ENCODE peak calls at places on chromosomes 3 and 15, in four cellular contexts. One of them, this sample, is unnamed. For H3K4me1, the result is how much of the 10 kb centered on the place peaks cover.

GRCh38 chr3:108548304-108548703 is 37.9 kb upstream of the MYH15 start:
- DNase-seq in stomach: no peak
- DNase-seq in IMR-90: peak
- DNase-seq in ovary: no peak
- DNase-seq in this sample: no peak

GRCh38 chr3:167886690-167887089 is 151.2 kb downstream of the SERPINI1 start:
- DNase-seq in stomach: no peak
- DNase-seq in IMR-90: no peak
- DNase-seq in ovary: no peak
- DNase-seq in this sample: no peak

GRCh38 chr3:117035785-117036184 is 326.2 kb downstream of the TUSC7 start:
- DNase-seq in stomach: no peak
- DNase-seq in IMR-90: peak
- DNase-seq in ovary: no peak
- DNase-seq in this sample: no peak

GRCh38 chr3:152304160-152304559 is 35.4 kb downstream of the MBNL1 start:
- DNase-seq in stomach: no peak
- DNase-seq in IMR-90: no peak
- DNase-seq in ovary: no peak
- DNase-seq in this sample: no peak

GRCh38 chr15:52537459-52537858 is 8.8 kb upstream of the MYO5A start:
- DNase-seq in stomach: no peak
- DNase-seq in IMR-90: no peak
- DNase-seq in ovary: no peak
- DNase-seq in this sample: no peak

GRCh38 chr15:79167776-79168175 is 77.2 kb upstream of the RASGRF1 start:
- DNase-seq in stomach: no peak
- DNase-seq in IMR-90: no peak
- DNase-seq in ovary: no peak
- DNase-seq in this sample: no peak

GRCh38 chr3:81198766-81199165 is 562.7 kb downstream of the GBE1 start:
- DNase-seq in stomach: no peak
- DNase-seq in IMR-90: no peak
- DNase-seq in ovary: no peak
- DNase-seq in this sample: no peak

GRCh38 chr15:50143255-50143860 is 24.3 kb upstream of the ATP8B4 start:
- DNase-seq in stomach: no peak
- DNase-seq in IMR-90: no peak
- DNase-seq in ovary: no peak
- DNase-seq in this sample: no peak

GRCh38 chr3:32336123-32336518 is 55.5 kb upstream of the CMTM7 start:
- DNase-seq in stomach: no peak
- DNase-seq in IMR-90: no peak
- DNase-seq in ovary: no peak
- DNase-seq in this sample: no peak

GRCh38 chr3:63961891-63962290 is 49.7 kb upstream of the SCAANT1 start:
- DNase-seq in stomach: no peak
- DNase-seq in IMR-90: peak
- DNase-seq in ovary: no peak
- DNase-seq in this sample: no peak

GRCh38 chr15:48437178-48437577 is 105.9 kb downstream of the DUT start:
- DNase-seq in stomach: no peak
- DNase-seq in IMR-90: peak
- DNase-seq in ovary: no peak
- DNase-seq in this sample: no peak

GRCh38 chr3:194849166-194849875 is 163.6 kb downstream of the FAM43A start:
- DNase-seq in stomach: no peak
- DNase-seq in IMR-90: no peak
- DNase-seq in ovary: no peak
- DNase-seq in this sample: no peak

GRCh38 chr3:67028385-67028784 is 30.3 kb downstream of the KBTBD8 start:
- DNase-seq in stomach: no peak
- DNase-seq in IMR-90: no peak
- DNase-seq in ovary: no peak
- DNase-seq in this sample: no peak

GRCh38 chr15:90232941-90233700 is 620 bp downstream of the CIB1 start:
- DNase-seq in stomach: peak
- DNase-seq in IMR-90: peak
- DNase-seq in ovary: no peak
- DNase-seq in this sample: peak

GRCh38 chr3:167102071-167102470 is 278.0 kb downstream of the ZBBX start:
- DNase-seq in stomach: no peak
- DNase-seq in IMR-90: no peak
- DNase-seq in ovary: no peak
- DNase-seq in this sample: no peak

GRCh38 chr3:157091096-157091833 is 68.7 kb downstream of the CCNL1 start:
- DNase-seq in stomach: no peak
- DNase-seq in IMR-90: no peak
- DNase-seq in ovary: no peak
- DNase-seq in this sample: no peak

GRCh38 chr3:20047341-20047779 is 7.1 kb downstream of the KAT2B start:
- DNase-seq in stomach: no peak
- DNase-seq in IMR-90: no peak
- DNase-seq in ovary: no peak
- DNase-seq in this sample: no peak

GRCh38 chr3:14540821-14541385 is 761 bp upstream of the GRIP2 start:
- DNase-seq in stomach: no peak
- DNase-seq in IMR-90: no peak
- DNase-seq in ovary: no peak
- DNase-seq in this sample: no peak

GRCh38 chr3:49255686-49256085 is 21.3 kb downstream of the C3orf62 start:
- DNase-seq in stomach: no peak
- DNase-seq in IMR-90: no peak
- DNase-seq in ovary: no peak
- DNase-seq in this sample: no peak

GRCh38 chr3:195227871-195228270 is 43.1 kb downstream of the XXYLT1 start:
- DNase-seq in stomach: peak
- DNase-seq in IMR-90: no peak
- DNase-seq in ovary: peak
- DNase-seq in this sample: no peak

GRCh38 chr15:64731012-64731806 is 44.2 kb downstream of the RBPMS2 start:
- DNase-seq in stomach: peak
- DNase-seq in IMR-90: peak
- DNase-seq in ovary: peak
- DNase-seq in this sample: peak

GRCh38 chr3:15050405-15051092 is 14.6 kb downstream of the MRPS25 start:
- DNase-seq in stomach: no peak
- DNase-seq in IMR-90: no peak
- DNase-seq in ovary: no peak
- DNase-seq in this sample: no peak

GRCh38 chr3:53219897-53220483 is 35.8 kb downstream of the TKT start:
- DNase-seq in stomach: peak
- DNase-seq in IMR-90: peak
- DNase-seq in ovary: peak
- DNase-seq in this sample: peak

GRCh38 chr3:17442332-17443049 is 299.9 kb downstream of the TBC1D5 start:
- DNase-seq in stomach: no peak
- DNase-seq in IMR-90: peak
- DNase-seq in ovary: no peak
- DNase-seq in this sample: no peak

GRCh38 chr3:113825090-113825489 is 13.5 kb upstream of the GRAMD1C start:
- DNase-seq in stomach: no peak
- DNase-seq in IMR-90: peak
- DNase-seq in ovary: no peak
- DNase-seq in this sample: no peak

GRCh38 chr3:175075269-175075668 is 216.1 kb downstream of the NAALADL2 start:
- DNase-seq in stomach: no peak
- DNase-seq in IMR-90: peak
- DNase-seq in ovary: no peak
- DNase-seq in this sample: no peak

GRCh38 chr3:8501388-8502131 is at the start of gene LMCD1:
- DNase-seq in stomach: peak
- DNase-seq in IMR-90: peak
- DNase-seq in ovary: peak
- DNase-seq in this sample: peak

GRCh38 chr3:8497582-8497981 is 4.0 kb upstream of the LMCD1 start:
- DNase-seq in stomach: no peak
- DNase-seq in IMR-90: peak
- DNase-seq in ovary: no peak
- DNase-seq in this sample: no peak

GRCh38 chr3:8500208-8500961 is 1.2 kb upstream of the LMCD1 start:
- DNase-seq in stomach: peak
- DNase-seq in IMR-90: peak
- DNase-seq in ovary: no peak
- DNase-seq in this sample: no peak

GRCh38 chr3:8500966-8501365 is 657 bp upstream of the LMCD1 start:
- DNase-seq in stomach: no peak
- DNase-seq in IMR-90: no peak
- DNase-seq in ovary: no peak
- DNase-seq in this sample: no peak

DNA sequence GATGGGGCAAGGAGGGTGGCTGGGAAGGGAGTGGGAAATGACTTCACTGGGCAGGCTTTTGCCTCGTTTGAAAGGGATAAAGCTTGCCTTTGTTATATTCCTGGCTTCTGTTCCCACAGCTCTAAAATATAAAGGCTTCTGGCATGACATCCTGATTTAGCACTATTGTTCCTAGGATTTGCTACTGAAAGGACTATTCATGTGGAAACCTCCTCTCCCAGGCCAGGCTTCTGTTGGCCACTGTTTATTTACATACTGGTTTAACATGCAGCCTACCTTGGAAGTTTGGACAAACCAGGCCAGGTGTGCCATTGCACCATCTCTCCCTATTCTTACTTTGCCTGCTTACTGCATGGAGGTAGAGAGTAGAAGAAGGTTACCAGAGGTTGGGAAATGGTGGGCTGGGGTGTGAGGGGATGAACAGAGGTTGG is 2.4 kb upstream of the LMCD1 start:
- DNase-seq in stomach: peak
- DNase-seq in IMR-90: no peak
- DNase-seq in ovary: no peak
- DNase-seq in this sample: no peak
- H3K4me1 ChIP-seq in stomach: under half
- H3K4me1 ChIP-seq in IMR-90: under half
- H3K4me1 ChIP-seq in ovary: under half
- H3K4me1 ChIP-seq in this sample: half or more

DNA sequence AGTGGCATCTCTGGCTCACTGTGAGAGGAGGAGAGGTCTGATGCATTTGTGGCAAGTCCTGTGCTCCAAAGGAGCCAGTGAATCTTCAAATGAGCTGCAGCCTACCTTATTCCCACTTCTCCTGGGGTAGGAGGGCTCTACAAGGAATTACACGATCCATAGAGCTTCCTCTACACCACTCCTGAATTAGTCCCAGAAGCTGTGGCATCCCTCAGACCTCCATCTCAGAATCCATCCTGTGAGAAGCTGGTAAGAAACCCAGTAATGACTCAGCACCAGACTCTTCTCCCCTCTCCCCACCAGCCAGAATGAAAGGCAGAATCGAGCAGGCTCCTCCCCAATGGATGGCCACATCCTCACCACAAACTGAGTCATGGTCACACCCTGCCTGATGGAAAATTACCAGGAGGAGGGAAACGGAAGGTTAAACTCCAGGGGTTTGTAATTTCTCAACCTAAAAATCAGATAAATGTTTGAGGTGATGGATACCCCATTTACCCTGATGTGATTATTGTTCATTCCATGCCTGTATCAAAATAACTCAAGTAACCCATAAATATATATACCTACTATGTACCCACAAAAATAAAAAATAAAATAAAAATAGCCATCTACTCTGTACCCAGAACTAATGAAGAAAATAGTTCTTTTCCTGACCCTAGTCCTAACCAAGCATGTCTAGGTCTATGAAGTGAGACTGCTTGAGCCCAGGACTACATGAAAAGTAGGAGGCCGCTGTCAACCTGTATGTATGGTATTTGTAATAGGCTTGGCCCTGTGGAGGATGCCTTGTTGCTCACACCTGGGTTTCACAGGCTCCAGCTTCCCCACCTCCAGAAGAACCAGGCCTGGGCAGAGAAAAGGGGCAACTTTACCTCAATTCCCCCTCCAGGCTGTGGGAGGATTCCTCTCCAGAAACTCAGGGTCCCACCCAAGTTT is 6.6 kb upstream of the PKM start:
- DNase-seq in stomach: peak
- DNase-seq in IMR-90: peak
- DNase-seq in ovary: no peak
- DNase-seq in this sample: no peak
- TF ChIP-seq POLR2A in stomach: no peak
- TF ChIP-seq POLR2A in IMR-90: peak
- TF ChIP-seq POLR2A in ovary: no peak
- TF ChIP-seq POLR2A in this sample: no peak

DNA sequence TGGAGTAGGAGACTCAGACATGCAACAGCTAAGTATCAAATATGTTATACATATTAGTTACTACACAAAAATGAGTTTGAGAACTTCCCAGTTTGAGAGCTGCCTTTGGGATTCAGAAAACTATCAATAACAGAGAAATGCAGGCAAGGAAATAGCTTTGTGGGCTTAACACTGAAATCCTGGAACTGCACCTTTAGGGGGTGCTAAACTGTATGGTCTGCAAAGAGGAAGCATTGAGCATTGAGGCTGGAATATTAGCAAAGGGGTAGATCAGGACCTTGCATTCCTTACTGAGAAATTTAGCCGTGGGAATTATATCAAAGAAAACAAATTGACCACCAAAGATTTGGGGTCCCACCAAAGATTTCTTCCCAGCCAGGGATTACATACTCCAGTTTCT is 580.0 kb downstream of the ZNF385D start:
- DNase-seq in stomach: no peak
- DNase-seq in IMR-90: no peak
- DNase-seq in ovary: no peak
- DNase-seq in this sample: no peak
- H3K4me1 ChIP-seq in stomach: under half
- H3K4me1 ChIP-seq in IMR-90: under half
- H3K4me1 ChIP-seq in ovary: under half
- H3K4me1 ChIP-seq in this sample: under half

GRCh38 chr15:89138999-89139612 is 50.9 kb downstream of the ABHD2 start:
- DNase-seq in stomach: no peak
- DNase-seq in IMR-90: peak
- DNase-seq in ovary: no peak
- DNase-seq in this sample: no peak
- TF ChIP-seq POLR2A in stomach: no peak
- TF ChIP-seq POLR2A in IMR-90: no peak
- TF ChIP-seq POLR2A in ovary: no peak
- TF ChIP-seq POLR2A in this sample: no peak

DNA sequence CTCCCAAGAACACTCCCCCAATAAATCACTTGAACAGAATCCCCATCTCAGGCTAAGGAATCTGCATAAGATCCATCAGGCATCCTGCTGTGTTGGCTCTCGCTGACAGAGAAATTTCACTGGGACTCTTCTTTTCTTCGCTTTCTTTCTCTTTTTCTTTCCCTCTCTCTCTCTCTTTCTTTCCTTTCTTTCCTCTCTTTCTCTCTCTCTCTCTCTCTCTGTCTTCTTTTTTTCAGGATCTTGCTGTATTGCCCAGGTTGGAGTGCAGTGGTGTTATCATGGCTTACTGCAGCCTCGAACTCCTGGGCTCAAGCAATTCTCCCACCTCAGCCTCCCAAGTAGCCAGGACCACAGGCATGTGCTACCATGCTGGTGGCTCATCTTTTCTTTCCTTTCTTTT is 4.5 kb upstream of the SLC28A1 start:
- DNase-seq in stomach: no peak
- DNase-seq in IMR-90: no peak
- DNase-seq in ovary: no peak
- DNase-seq in this sample: no peak
- H3K4me1 ChIP-seq in stomach: under half
- H3K4me1 ChIP-seq in IMR-90: under half
- H3K4me1 ChIP-seq in ovary: under half
- H3K4me1 ChIP-seq in this sample: under half

This sample was measured in esophagus squamous epithelium.